ENCODE peak calls at places on chromosomes 2 and 18, in five cellular contexts. One of them, this sample, is unnamed.

GRCh38 chr2:142241016-142241415 is 110.2 kb upstream of the LRP1B start:
- DNase-seq in NCI-H146: no peak
- DNase-seq in COR-L47: no peak
- DNase-seq in substantia nigra: no peak
- DNase-seq in Calu3: peak
- DNase-seq in this sample: no peak

GRCh38 chr2:26013668-26014067 is 20.2 kb upstream of the RAB10 start:
- DNase-seq in substantia nigra: no peak
- DNase-seq in NCI-H146: no peak
- DNase-seq in COR-L47: no peak
- DNase-seq in Calu3: no peak
- DNase-seq in this sample: no peak

GRCh38 chr2:210567279-210567678 is 10.9 kb downstream of the CPS1 start:
- DNase-seq in substantia nigra: no peak
- DNase-seq in Calu3: no peak
- DNase-seq in NCI-H146: no peak
- DNase-seq in COR-L47: no peak
- DNase-seq in this sample: no peak

GRCh38 chr2:163692081-163692480 is 43.7 kb downstream of the FIGN start:
- DNase-seq in Calu3: no peak
- DNase-seq in NCI-H146: no peak
- DNase-seq in substantia nigra: no peak
- DNase-seq in COR-L47: no peak
- DNase-seq in this sample: no peak

GRCh38 chr2:30239308-30240161 is 8.2 kb downstream of the LBH start:
- DNase-seq in NCI-H146: peak
- DNase-seq in substantia nigra: no peak
- DNase-seq in COR-L47: peak
- DNase-seq in Calu3: peak
- DNase-seq in this sample: no peak

GRCh38 chr18:8951491-8951890 is 151.0 kb upstream of the NDUFV2 start:
- DNase-seq in COR-L47: peak
- DNase-seq in NCI-H146: no peak
- DNase-seq in substantia nigra: no peak
- DNase-seq in Calu3: no peak
- DNase-seq in this sample: no peak

GRCh38 chr2:23239374-23239773 is 145.6 kb upstream of the KLHL29 start:
- DNase-seq in Calu3: no peak
- DNase-seq in COR-L47: no peak
- DNase-seq in NCI-H146: no peak
- DNase-seq in substantia nigra: no peak
- DNase-seq in this sample: no peak

GRCh38 chr2:235539773-235540172 is 45.9 kb downstream of the AGAP1 start:
- DNase-seq in NCI-H146: no peak
- DNase-seq in substantia nigra: no peak
- DNase-seq in Calu3: no peak
- DNase-seq in COR-L47: no peak
- DNase-seq in this sample: no peak

GRCh38 chr2:161041356-161041755 is 118.9 kb upstream of the TANK start:
- DNase-seq in Calu3: no peak
- DNase-seq in NCI-H146: no peak
- DNase-seq in substantia nigra: no peak
- DNase-seq in COR-L47: no peak
- DNase-seq in this sample: no peak

GRCh38 chr2:215417400-215417951 is 18.4 kb downstream of the FN1 start:
- DNase-seq in Calu3: no peak
- DNase-seq in NCI-H146: no peak
- DNase-seq in substantia nigra: no peak
- DNase-seq in COR-L47: no peak
- DNase-seq in this sample: no peak

GRCh38 chr2:171522804-171523338 is 597 bp downstream of the CYBRD1 start:
- DNase-seq in substantia nigra: peak
- DNase-seq in Calu3: peak
- DNase-seq in COR-L47: no peak
- DNase-seq in NCI-H146: no peak
- DNase-seq in this sample: no peak

GRCh38 chr2:237967463-237967871 is 653 bp downstream of the UBE2F start:
- DNase-seq in Calu3: peak
- DNase-seq in substantia nigra: no peak
- DNase-seq in COR-L47: no peak
- DNase-seq in NCI-H146: peak
- DNase-seq in this sample: no peak

GRCh38 chr2:241267249-241268067 is 48.0 kb downstream of the HDLBP start:
- DNase-seq in COR-L47: no peak
- DNase-seq in NCI-H146: no peak
- DNase-seq in Calu3: no peak
- DNase-seq in substantia nigra: no peak
- DNase-seq in this sample: no peak

GRCh38 chr2:30679416-30680088 is 127.7 kb downstream of the CAPN13 start:
- DNase-seq in Calu3: no peak
- DNase-seq in NCI-H146: peak
- DNase-seq in COR-L47: peak
- DNase-seq in substantia nigra: peak
- DNase-seq in this sample: no peak

GRCh38 chr2:232604535-232604934 is 28.9 kb upstream of the EFHD1 start:
- DNase-seq in Calu3: no peak
- DNase-seq in substantia nigra: no peak
- DNase-seq in NCI-H146: no peak
- DNase-seq in COR-L47: no peak
- DNase-seq in this sample: no peak

GRCh38 chr2:72143441-72144356 is 4.0 kb downstream of the CYP26B1 start:
- DNase-seq in substantia nigra: no peak
- DNase-seq in NCI-H146: no peak
- DNase-seq in COR-L47: no peak
- DNase-seq in Calu3: no peak
- DNase-seq in this sample: no peak

GRCh38 chr2:43149482-43150107 is 76.8 kb downstream of the ZFP36L2 start:
- DNase-seq in Calu3: no peak
- DNase-seq in substantia nigra: no peak
- DNase-seq in NCI-H146: no peak
- DNase-seq in COR-L47: no peak
- DNase-seq in this sample: no peak

GRCh38 chr2:170481201-170481600 is 233.9 kb upstream of the SP5 start:
- DNase-seq in Calu3: no peak
- DNase-seq in COR-L47: no peak
- DNase-seq in NCI-H146: no peak
- DNase-seq in substantia nigra: no peak
- DNase-seq in this sample: no peak

GRCh38 chr2:232204457-232204931 is 174.1 kb upstream of the ALPP start:
- DNase-seq in NCI-H146: no peak
- DNase-seq in substantia nigra: peak
- DNase-seq in Calu3: no peak
- DNase-seq in COR-L47: no peak
- DNase-seq in this sample: no peak

GRCh38 chr2:207253946-207254345 is 88.2 kb upstream of the KLF7 start:
- DNase-seq in substantia nigra: no peak
- DNase-seq in NCI-H146: no peak
- DNase-seq in COR-L47: no peak
- DNase-seq in Calu3: no peak
- DNase-seq in this sample: peak

This sample was measured in BJ.